ENCODE peak calls at places on chromosomes 6 and 20, in ten cellular contexts. V, R, J, Q, G, O, U, X, L and W are unnamed samples.

GRCh38 chr20:41395669-41396664 is 29.3 kb upstream of the EMILIN3 start:
- DNase-seq in V (no peak), R (no peak), J (no peak), Q (no peak), G (no peak), O (no peak), U (no peak), X (no peak), L (no peak), W (no peak)

GRCh38 chr6:38391206-38391908 is 248.4 kb downstream of the BTBD9 start:
- DNase-seq in V (peak), R (no peak), J (peak), Q (no peak), G (no peak), O (no peak), U (no peak), X (peak), L (no peak), W (no peak)

GRCh38 chr6:52304917-52305316 is 20.4 kb upstream of the MCM3 start:
- DNase-seq in V (no peak), R (no peak), J (no peak), Q (no peak), G (no peak), O (no peak), U (no peak), X (no peak), L (peak), W (no peak)

GRCh38 chr20:48126227-48126740 is 341.0 kb upstream of the SULF2 start:
- DNase-seq in V (no peak), R (no peak), J (no peak), Q (no peak), G (no peak), O (no peak), U (no peak), X (no peak), L (no peak), W (no peak)

GRCh38 chr6:15506066-15506465 is 156.8 kb downstream of the DTNBP1 start:
- DNase-seq in V (no peak), R (no peak), J (no peak), Q (no peak), G (no peak), O (no peak), U (no peak), X (no peak), L (no peak), W (no peak)

GRCh38 chr6:72316675-72317380 is 305.0 kb upstream of the KCNQ5 start:
- DNase-seq in V (no peak), R (no peak), J (no peak), Q (no peak), G (no peak), O (no peak), U (peak), X (no peak), L (no peak), W (no peak)

GRCh38 chr6:160391419-160392116 is 43.4 kb downstream of the SLC22A3 start:
- DNase-seq in V (peak), R (peak), J (peak), Q (no peak), G (no peak), O (no peak), U (no peak), X (peak), L (peak), W (peak)

GRCh38 chr6:7041511-7042026 is 66.2 kb upstream of the RREB1 start:
- DNase-seq in V (no peak), R (no peak), J (no peak), Q (no peak), G (no peak), O (no peak), U (no peak), X (no peak), L (no peak), W (no peak)

GRCh38 chr6:117907600-117908245 is 659 bp downstream of the SLC35F1 start:
- DNase-seq in V (no peak), R (no peak), J (no peak), Q (no peak), G (no peak), O (no peak), U (peak), X (peak), L (no peak), W (no peak)

GRCh38 chr6:160133441-160134336 is 12.1 kb downstream of the SLC22A1 start:
- DNase-seq in V (no peak), R (no peak), J (no peak), Q (no peak), G (no peak), O (no peak), U (no peak), X (no peak), L (no peak), W (no peak)

GRCh38 chr20:15449061-15449460 is 1111.6 kb upstream of the FLRT3 start:
- DNase-seq in V (no peak), R (no peak), J (no peak), Q (no peak), G (no peak), O (no peak), U (no peak), X (no peak), L (no peak), W (no peak)

GRCh38 chr20:33701629-33702450 is 15.7 kb upstream of the E2F1 start:
- DNase-seq in V (no peak), R (no peak), J (no peak), Q (no peak), G (no peak), O (no peak), U (no peak), X (no peak), L (no peak), W (no peak)

GRCh38 chr20:37413354-37413753 is 67.4 kb downstream of the SRC start:
- DNase-seq in V (no peak), R (no peak), J (no peak), Q (no peak), G (no peak), O (no peak), U (no peak), X (no peak), L (no peak), W (no peak)

GRCh38 chr6:106509420-106510089 is 119.7 kb downstream of the RTN4IP1 start:
- DNase-seq in V (no peak), R (no peak), J (no peak), Q (no peak), G (no peak), O (no peak), U (no peak), X (no peak), L (peak), W (no peak)

GRCh38 chr6:16090920-16091319 is 38.0 kb upstream of the MYLIP start:
- DNase-seq in V (no peak), R (no peak), J (no peak), Q (no peak), G (no peak), O (no peak), U (no peak), X (no peak), L (no peak), W (no peak)

GRCh38 chr6:89986650-89987074 is 92.4 kb downstream of the GJA10 start:
- DNase-seq in V (no peak), R (no peak), J (no peak), Q (no peak), G (no peak), O (no peak), U (no peak), X (peak), L (peak), W (no peak)

GRCh38 chr6:28218312-28219248 is 6.5 kb upstream of the ZSCAN9 start:
- DNase-seq in V (no peak), R (peak), J (peak), Q (no peak), G (no peak), O (peak), U (peak), X (peak), L (peak), W (peak)

GRCh38 chr6:816510-817084 is 123.7 kb upstream of the EXOC2 start:
- DNase-seq in V (no peak), R (no peak), J (no peak), Q (no peak), G (no peak), O (no peak), U (no peak), X (no peak), L (no peak), W (no peak)

GRCh38 chr20:25296094-25297093 is 48.5 kb downstream of the PYGB start:
- DNase-seq in V (no peak), R (no peak), J (no peak), Q (no peak), G (peak), O (no peak), U (peak), X (peak), L (peak), W (no peak)